ENCODE peak calls at places on chromosomes 2 and 18, in nine cellular contexts. I is CD4-positive, CD25-positive, alpha-beta regulatory T cell; T is hepatic stellate cell; J is NCI-H510A treated with DMSO at 0.1 percent for 48 hours; X is AG04450; A is NCI-H1092 treated with DMSO at 0.1 percent for 48 hours; L is left ventricle myocardium superior; Z is cardiac fibroblast; Q is fibroblast of the conjunctiva. D is an unnamed sample.
A peak's percentile ranks its signal among the peaks of the same experiment; 100 is the strongest.

GRCh38 chr2:154900963-154901517 is 202.5 kb downstream of the KCNJ3 start:
- DNase-seq in T (no peak), Z (no peak), L (no peak), Q (no peak), A (no peak), I (no peak), J (no peak), X (no peak), D (no peak)

GRCh38 chr18:39724652-39725051 is 2159.1 kb upstream of the CELF4 start:
- DNase-seq in Z (peak; percentile 14), J (no peak), X (no peak), L (no peak), Q (no peak), I (no peak), T (no peak), A (no peak), D (no peak)

GRCh38 chr2:46707909-46708308 is 207.7 kb downstream of the MCFD2 start:
- DNase-seq in Q (no peak), Z (no peak), A (no peak), I (no peak), J (no peak), L (no peak), X (no peak), T (no peak), D (no peak)

GRCh38 chr2:38866773-38867443 is 8.8 kb downstream of the DHX57 start:
- DNase-seq in A (no peak), X (no peak), L (no peak), Q (no peak), T (no peak), I (no peak), J (no peak), Z (no peak), D (no peak)

GRCh38 chr18:58605027-58606020 is 23.6 kb downstream of the ALPK2 start:
- DNase-seq in T (no peak), Z (peak; percentile 56), A (no peak), L (no peak), Q (no peak), J (no peak), X (no peak), I (peak; percentile 35), D (no peak)

GRCh38 chr2:217653240-217653639 is 349.6 kb downstream of the TNS1 start:
- DNase-seq in J (no peak), I (no peak), Q (peak; percentile 88), Z (peak; percentile 68), L (peak; percentile 41), T (peak; percentile 79), X (peak; percentile 55), A (no peak), D (no peak)

GRCh38 chr2:211591456-211591855 is 947.1 kb downstream of the ERBB4 start:
- DNase-seq in I (no peak), Z (no peak), Q (no peak), L (no peak), J (no peak), A (no peak), T (no peak), X (no peak), D (no peak)

GRCh38 chr2:142901778-142902177 is 24.3 kb downstream of the KYNU start:
- DNase-seq in X (no peak), L (no peak), I (no peak), Z (no peak), A (no peak), T (no peak), J (no peak), Q (no peak), D (no peak)

GRCh38 chr2:33230877-33231276 is 245.6 kb upstream of the RASGRP3 start:
- DNase-seq in A (no peak), X (no peak), I (no peak), T (no peak), Z (no peak), Q (no peak), J (no peak), L (no peak), D (no peak)

GRCh38 chr18:3321133-3321812 is 59.3 kb downstream of the MYL12B start:
- DNase-seq in X (no peak), I (no peak), T (no peak), Z (peak; percentile 97), A (peak; percentile 17), Q (peak; percentile 68), L (no peak), J (no peak), D (no peak)

GRCh38 chr2:163213699-163214098 is 375.1 kb upstream of the KCNH7 start:
- DNase-seq in X (no peak), Z (peak; percentile 34), Q (no peak), J (no peak), A (no peak), I (no peak), L (no peak), T (no peak), D (no peak)

GRCh38 chr18:8130089-8130488 is 479.1 kb upstream of the RAB12 start:
- DNase-seq in T (no peak), Z (no peak), Q (no peak), L (no peak), J (no peak), I (no peak), X (no peak), A (no peak), D (no peak)

GRCh38 chr2:114812261-114812660 is 369.8 kb downstream of the DPP10 start:
- DNase-seq in J (no peak), I (no peak), A (no peak), T (no peak), X (no peak), L (no peak), Z (no peak), Q (no peak), D (no peak)

GRCh38 chr2:158015428-158016076 is 86.1 kb upstream of the UPP2 start:
- DNase-seq in L (no peak), X (no peak), I (peak; percentile 39), Q (no peak), A (no peak), T (no peak), J (no peak), Z (no peak), D (no peak)

GRCh38 chr2:165852394-165852793 is 58.3 kb upstream of the GALNT3 start:
- DNase-seq in J (no peak), Z (no peak), Q (no peak), T (no peak), X (no peak), I (no peak), L (no peak), A (no peak), D (no peak)

GRCh38 chr2:205858781-205859478 is 176.6 kb downstream of the NRP2 start:
- DNase-seq in Q (no peak), X (no peak), T (peak; percentile 19), I (no peak), Z (peak; percentile 12), J (no peak), A (no peak), L (peak; percentile 57), D (no peak)

GRCh38 chr2:12287220-12287751 is 429.4 kb upstream of the TRIB2 start:
- DNase-seq in J (no peak), A (no peak), X (no peak), L (peak; percentile 38), Q (no peak), I (no peak), Z (peak; percentile 42), T (no peak), D (no peak)

GRCh38 chr2:53593891-53594585 is 173.6 kb upstream of the CHAC2 start:
- DNase-seq in T (no peak), A (peak; percentile 43), Z (peak; percentile 23), I (no peak), L (no peak), J (no peak), X (no peak), Q (no peak), D (no peak)

GRCh38 chr18:76495435-76496199 is 575 bp upstream of the ZNF516 start:
- DNase-seq in Z (peak; percentile 47), X (no peak), A (peak; percentile 77), T (peak; percentile 43), I (peak; percentile 16), L (peak; percentile 52), Q (no peak), J (peak; percentile 89), D (no peak)

D was measured in NCI-H1694.